ENCODE peak calls at places on chromosomes 4 and X, in ten cellular contexts. O is left lung; Q is stimulated activated CD4-positive, alpha-beta T cell treated with anti-CD3 and anti-CD28 coated beads, Interleukin-2, amount 100 ng/mL, for 48 hours; M is HT1080; W is germinal center; E is CD8-positive, alpha-beta T cell; L is posterior vena cava; H is uterus; N is NCI-H2081; G is occipital lobe. I is an unnamed sample.

GRCh38 chrX:123976671-123977316 is 15.3 kb downstream of the STAG2 start:
- DNase-seq in O (no peak), Q (no peak), M (peak), W (no peak), E (no peak), L (no peak), H (no peak), N (peak), G (no peak), I (peak)

GRCh38 chrX:38610839-38611238 is 49.5 kb downstream of the TSPAN7 start:
- DNase-seq in O (no peak), Q (no peak), M (no peak), W (no peak), E (no peak), L (no peak), H (no peak), N (no peak), G (no peak), I (no peak)

GRCh38 chr4:142656178-142656577 is 189.9 kb downstream of the INPP4B start:
- DNase-seq in O (no peak), Q (no peak), M (no peak), W (no peak), E (no peak), L (no peak), H (no peak), N (peak), G (no peak), I (peak)

GRCh38 chr4:39205000-39205399 is 22.7 kb downstream of the WDR19 start:
- DNase-seq in O (no peak), Q (no peak), M (no peak), W (no peak), E (no peak), L (no peak), H (no peak), N (no peak), G (no peak), I (no peak)

GRCh38 chr4:2932951-2933565 is 30.1 kb downstream of the NOP14 start:
- DNase-seq in O (peak), Q (no peak), M (no peak), W (peak), E (no peak), L (peak), H (no peak), N (no peak), G (no peak), I (peak)

GRCh38 chrX:39576081-39576701 is 521.6 kb downstream of the BCOR start:
- DNase-seq in O (no peak), Q (no peak), M (no peak), W (no peak), E (no peak), L (no peak), H (no peak), N (peak), G (peak), I (no peak)

GRCh38 chr4:79403356-79403755 is 4.7 kb downstream of the GK2 start:
- DNase-seq in O (no peak), Q (no peak), M (no peak), W (no peak), E (no peak), L (no peak), H (no peak), N (no peak), G (no peak), I (no peak)

GRCh38 chr4:128358903-128359260 is 71.3 kb upstream of the PGRMC2 start:
- DNase-seq in O (no peak), Q (no peak), M (no peak), W (no peak), E (no peak), L (no peak), H (no peak), N (no peak), G (no peak), I (no peak)

GRCh38 chrX:103919336-103919682 is 43.1 kb upstream of the TMSB15B start:
- DNase-seq in O (no peak), Q (no peak), M (no peak), W (peak), E (no peak), L (no peak), H (no peak), N (peak), G (no peak), I (peak)

GRCh38 chrX:133670394-133670793 is 255.1 kb upstream of the GPC4 start:
- DNase-seq in O (no peak), Q (no peak), M (peak), W (peak), E (no peak), L (no peak), H (peak), N (peak), G (no peak), I (peak)

GRCh38 chr4:133156556-133156955 is 7.5 kb downstream of the PCDH10 start:
- DNase-seq in O (no peak), Q (no peak), M (no peak), W (no peak), E (no peak), L (no peak), H (no peak), N (no peak), G (no peak), I (no peak)

GRCh38 chrX:141467442-141467841 is 117.1 kb downstream of the SPANXA1 start:
- DNase-seq in O (no peak), Q (no peak), M (peak), W (no peak), E (no peak), L (no peak), H (no peak), N (no peak), G (no peak), I (peak)

GRCh38 chrX:143633530-143634372 is 2.1 kb downstream of the SLITRK4 start:
- DNase-seq in O (no peak), Q (no peak), M (no peak), W (no peak), E (no peak), L (peak), H (no peak), N (no peak), G (no peak), I (no peak)

I was measured in NAMALWA.